ENCODE peak calls at places on chromosomes 12 and 14, in five cellular contexts. F is H54, Q is NT2/D1, T is glomerular endothelial cell, P is NCI-H510A. M is an unnamed sample.

GRCh38 chr12:124979568-124979967 is 9.4 kb downstream of the DHX37 start:
- DNase-seq in P (no peak), Q (no peak), F (no peak), T (no peak), M (no peak)

GRCh38 chr12:59708059-59708458 is 112.2 kb downstream of the SLC16A7 start:
- DNase-seq in F (peak; percentile 7), Q (no peak), P (no peak), T (no peak), M (no peak)

GRCh38 chr12:53324113-53324778 is 2.8 kb upstream of the AAAS start:
- DNase-seq in F (no peak), Q (no peak), T (no peak), P (peak; percentile 5), M (no peak)

GRCh38 chr12:92505373-92506340 is 197.1 kb upstream of the PLEKHG7 start:
- DNase-seq in P (no peak), F (no peak), T (no peak), Q (no peak), M (no peak)

GRCh38 chr12:28035483-28035882 is 63.0 kb upstream of the PTHLH start:
- DNase-seq in F (no peak), T (no peak), P (no peak), Q (no peak), M (peak; percentile 67)

GRCh38 chr12:272942-273906 is 10.6 kb upstream of the SLC6A13 start:
- DNase-seq in Q (no peak), T (no peak), P (no peak), F (no peak), M (no peak)

GRCh38 chr12:112418248-112418595 is 525 bp upstream of the PTPN11 start:
- DNase-seq in Q (no peak), T (no peak), P (no peak), F (no peak), M (no peak)

GRCh38 chr14:21891921-21892320 is 218.3 kb upstream of the OR4E1 start:
- DNase-seq in T (no peak), Q (no peak), P (no peak), F (no peak), M (no peak)

GRCh38 chr14:106845286-106846087 is 1319.1 kb downstream of the TMEM121 start:
- DNase-seq in T (no peak), P (peak; percentile 41), Q (no peak), F (no peak), M (peak; percentile 88)

GRCh38 chr12:10726945-10727344 is 3.8 kb upstream of the YBX3 start:
- DNase-seq in P (no peak), F (no peak), Q (no peak), T (no peak), M (no peak)

GRCh38 chr12:21451529-21451928 is 14.1 kb downstream of the PYROXD1 start:
- DNase-seq in P (no peak), Q (peak; percentile 28), T (no peak), F (no peak), M (no peak)

GRCh38 chr12:77724367-77724957 is 106.2 kb upstream of the NAV3 start:
- DNase-seq in T (peak; percentile 44), F (no peak), Q (peak; percentile 11), P (peak; percentile 39), M (no peak)

GRCh38 chr12:94509317-94509716 is 49.6 kb upstream of the CEP83 start:
- DNase-seq in Q (no peak), F (no peak), T (no peak), P (no peak), M (no peak)

GRCh38 chr14:68137704-68138619 is 318.4 kb downstream of the RAD51B start:
- DNase-seq in Q (peak; percentile 90), T (no peak), F (peak; percentile 23), P (no peak), M (peak; percentile 98)

GRCh38 chr12:69633061-69633460 is 22.4 kb upstream of the LRRC10 start:
- DNase-seq in F (no peak), Q (no peak), T (no peak), P (no peak), M (no peak)

GRCh38 chr12:9702239-9702638 is 30.7 kb downstream of the CLECL1 start:
- DNase-seq in P (no peak), Q (no peak), T (no peak), F (no peak), M (no peak)

GRCh38 chr12:11202811-11203210 is 16.1 kb upstream of the TAS2R42 start:
- DNase-seq in F (no peak), T (no peak), Q (no peak), P (no peak), M (no peak)

GRCh38 chr14:52840916-52841315 is 49.5 kb upstream of the GNPNAT1 start:
- DNase-seq in T (no peak), Q (no peak), P (no peak), F (peak; percentile 25), M (peak; percentile 63)

GRCh38 chr12:52271157-52271556 is 3.3 kb upstream of the KRT86 start:
- DNase-seq in F (no peak), Q (no peak), P (no peak), T (no peak), M (no peak)

GRCh38 chr12:132488127-132489077 is 1.5 kb upstream of the FBRSL1 start:
- DNase-seq in Q (no peak), P (no peak), F (no peak), T (no peak), M (no peak)

GRCh38 chr12:95494888-95495287 is 20.9 kb downstream of the METAP2 start:
- DNase-seq in T (no peak), F (no peak), P (no peak), Q (no peak), M (no peak)

GRCh38 chr14:44960146-44960545 is 1.6 kb downstream of the KLHL28 start:
- DNase-seq in T (no peak), Q (no peak), P (no peak), F (no peak), M (no peak)

GRCh38 chr12:76144253-76144564 is 59.7 kb upstream of the NAP1L1 start:
- DNase-seq in T (no peak), Q (no peak), P (no peak), F (no peak), M (no peak)

GRCh38 chr12:6935221-6935550 is 7.4 kb downstream of the ATN1 start:
- DNase-seq in T (no peak), F (no peak), P (no peak), Q (no peak), M (no peak)

GRCh38 chr12:100295764-100296555 is 29.0 kb downstream of the SCYL2 start:
- DNase-seq in P (no peak), T (no peak), Q (no peak), F (no peak), M (no peak)

GRCh38 chr14:77158175-77158908 is 16.8 kb upstream of the ZDHHC22 start:
- DNase-seq in F (no peak), Q (no peak), P (peak; percentile 77), T (no peak), M (peak; percentile 52)

GRCh38 chr14:63901434-63902085 is 48.8 kb downstream of the SYNE2 start:
- DNase-seq in T (no peak), F (no peak), Q (no peak), P (no peak), M (no peak)

GRCh38 chr14:102927346-102927877 is 4.9 kb downstream of the AMN start:
- DNase-seq in T (no peak), F (no peak), Q (no peak), P (no peak), M (no peak)

GRCh38 chr14:50762001-50762930 is 68.7 kb downstream of the NIN start:
- DNase-seq in T (no peak), Q (no peak), P (no peak), F (peak; percentile 28), M (no peak)

GRCh38 chr14:73460691-73461127 is 2.4 kb upstream of the NUMB start:
- DNase-seq in Q (no peak), T (no peak), P (no peak), F (no peak), M (no peak)

GRCh38 chr14:88559852-88560251 is 3.0 kb upstream of the ZC3H14 start:
- DNase-seq in P (no peak), T (no peak), F (no peak), Q (no peak), M (peak; percentile 74)

GRCh38 chr14:61678966-61679365 is 16.3 kb upstream of the HIF1A start:
- DNase-seq in P (no peak), Q (no peak), F (no peak), T (no peak), M (no peak)

GRCh38 chr12:46674818-46675217 is 151.0 kb downstream of the SLC38A4 start:
- DNase-seq in F (no peak), Q (no peak), T (no peak), P (no peak), M (no peak)

GRCh38 chr12:52245259-52245961 is 12.4 kb downstream of the KRT7 start:
- DNase-seq in T (no peak), F (no peak), P (no peak), Q (no peak), M (peak; percentile 77)